ENCODE peak calls at places on chromosomes 13 and 19, in six cellular contexts. One of them, this sample, is unnamed. For H3K36me3, the result is how much of the 10 kb centered on the place peaks cover.

GRCh38 chr19:50380767-50381166 is 3.4 kb upstream of the POLD1 start:
- DNase-seq in adrenal gland: no peak
- DNase-seq in Panc1: no peak
- DNase-seq in CD8-positive, alpha-beta memory T cell: no peak
- DNase-seq in Karpas-422: no peak
- DNase-seq in psoas muscle: no peak
- DNase-seq in this sample: no peak

GRCh38 chr13:76000131-76000530 is 364.0 kb downstream of the LMO7 start:
- DNase-seq in adrenal gland: no peak
- DNase-seq in Panc1: no peak
- DNase-seq in CD8-positive, alpha-beta memory T cell: no peak
- DNase-seq in Karpas-422: no peak
- DNase-seq in psoas muscle: no peak
- DNase-seq in this sample: no peak

GRCh38 chr13:49840266-49840665 is 47.8 kb upstream of the KPNA3 start:
- DNase-seq in adrenal gland: no peak
- DNase-seq in Panc1: no peak
- DNase-seq in CD8-positive, alpha-beta memory T cell: no peak
- DNase-seq in Karpas-422: no peak
- DNase-seq in psoas muscle: no peak
- DNase-seq in this sample: no peak

GRCh38 chr13:19962894-19963293 is 4.4 kb downstream of the ZMYM2 start:
- DNase-seq in adrenal gland: no peak
- DNase-seq in Panc1: no peak
- DNase-seq in CD8-positive, alpha-beta memory T cell: no peak
- DNase-seq in Karpas-422: no peak
- DNase-seq in psoas muscle: no peak
- DNase-seq in this sample: no peak

GRCh38 chr13:86174632-86175031 is 375.4 kb upstream of the SLITRK6 start:
- DNase-seq in adrenal gland: no peak
- DNase-seq in Panc1: no peak
- DNase-seq in CD8-positive, alpha-beta memory T cell: no peak
- DNase-seq in Karpas-422: peak
- DNase-seq in psoas muscle: no peak
- DNase-seq in this sample: no peak

GRCh38 chr13:96816874-96817273 is 177.4 kb downstream of the OXGR1 start:
- DNase-seq in adrenal gland: no peak
- DNase-seq in Panc1: no peak
- DNase-seq in CD8-positive, alpha-beta memory T cell: no peak
- DNase-seq in Karpas-422: no peak
- DNase-seq in psoas muscle: no peak
- DNase-seq in this sample: no peak

GRCh38 chr19:33767898-33768413 is 28.7 kb upstream of the KCTD15 start:
- DNase-seq in adrenal gland: no peak
- DNase-seq in Panc1: no peak
- DNase-seq in CD8-positive, alpha-beta memory T cell: no peak
- DNase-seq in Karpas-422: peak
- DNase-seq in psoas muscle: no peak
- DNase-seq in this sample: no peak

GRCh38 chr13:25584975-25585374 is 213.2 kb downstream of the ATP8A2 start:
- DNase-seq in adrenal gland: no peak
- DNase-seq in Panc1: no peak
- DNase-seq in CD8-positive, alpha-beta memory T cell: no peak
- DNase-seq in Karpas-422: no peak
- DNase-seq in psoas muscle: no peak
- DNase-seq in this sample: no peak

GRCh38 chr13:33364192-33364591 is 78.6 kb upstream of the STARD13 start:
- DNase-seq in adrenal gland: no peak
- DNase-seq in Panc1: no peak
- DNase-seq in CD8-positive, alpha-beta memory T cell: no peak
- DNase-seq in Karpas-422: no peak
- DNase-seq in psoas muscle: no peak
- DNase-seq in this sample: no peak

GRCh38 chr19:1125601-1126533 is 22.1 kb downstream of the GPX4 start:
- DNase-seq in adrenal gland: no peak
- DNase-seq in Panc1: no peak
- DNase-seq in CD8-positive, alpha-beta memory T cell: no peak
- DNase-seq in Karpas-422: no peak
- DNase-seq in psoas muscle: peak
- DNase-seq in this sample: no peak

GRCh38 chr19:49141352-49141751 is 13.8 kb downstream of the HRC start:
- DNase-seq in adrenal gland: no peak
- DNase-seq in Panc1: no peak
- DNase-seq in CD8-positive, alpha-beta memory T cell: no peak
- DNase-seq in Karpas-422: no peak
- DNase-seq in psoas muscle: no peak
- DNase-seq in this sample: no peak

GRCh38 chr13:50219743-50220142 is 204.5 kb downstream of the KCNRG start:
- DNase-seq in adrenal gland: no peak
- DNase-seq in Panc1: no peak
- DNase-seq in CD8-positive, alpha-beta memory T cell: no peak
- DNase-seq in Karpas-422: no peak
- DNase-seq in psoas muscle: no peak
- DNase-seq in this sample: no peak

GRCh38 chr19:47093841-47094240 is 19.7 kb downstream of the ZC3H4 start:
- DNase-seq in adrenal gland: no peak
- DNase-seq in Panc1: no peak
- DNase-seq in CD8-positive, alpha-beta memory T cell: no peak
- DNase-seq in Karpas-422: no peak
- DNase-seq in psoas muscle: no peak
- DNase-seq in this sample: no peak

GRCh38 chr19:53631949-53632407 is at the start of gene DPRX:
- DNase-seq in adrenal gland: no peak
- DNase-seq in Panc1: no peak
- DNase-seq in CD8-positive, alpha-beta memory T cell: no peak
- DNase-seq in Karpas-422: no peak
- DNase-seq in psoas muscle: no peak
- DNase-seq in this sample: no peak

GRCh38 chr19:40525234-40526051 is 51.2 kb upstream of the SHKBP1 start:
- DNase-seq in adrenal gland: no peak
- DNase-seq in Panc1: no peak
- DNase-seq in CD8-positive, alpha-beta memory T cell: no peak
- DNase-seq in Karpas-422: no peak
- DNase-seq in psoas muscle: no peak
- DNase-seq in this sample: no peak

GRCh38 chr19:42683917-42684513 is 56.3 kb downstream of the PSG3 start:
- DNase-seq in adrenal gland: no peak
- DNase-seq in Panc1: peak
- DNase-seq in CD8-positive, alpha-beta memory T cell: no peak
- DNase-seq in Karpas-422: peak
- DNase-seq in psoas muscle: no peak
- DNase-seq in this sample: no peak

GRCh38 chr13:40749327-40749726 is 21.7 kb downstream of the MRPS31 start:
- DNase-seq in adrenal gland: no peak
- DNase-seq in Panc1: no peak
- DNase-seq in CD8-positive, alpha-beta memory T cell: peak
- DNase-seq in Karpas-422: peak
- DNase-seq in psoas muscle: no peak
- DNase-seq in this sample: no peak

GRCh38 chr19:49896863-49897621 is at the start of gene IL4I1:
- DNase-seq in adrenal gland: no peak
- DNase-seq in Panc1: no peak
- DNase-seq in CD8-positive, alpha-beta memory T cell: peak
- DNase-seq in Karpas-422: no peak
- DNase-seq in psoas muscle: no peak
- DNase-seq in this sample: no peak

GRCh38 chr13:110775576-110775975 is 62.1 kb downstream of the ING1 start:
- DNase-seq in adrenal gland: no peak
- DNase-seq in Panc1: no peak
- DNase-seq in CD8-positive, alpha-beta memory T cell: no peak
- DNase-seq in Karpas-422: no peak
- DNase-seq in psoas muscle: no peak
- DNase-seq in this sample: no peak

DNA sequence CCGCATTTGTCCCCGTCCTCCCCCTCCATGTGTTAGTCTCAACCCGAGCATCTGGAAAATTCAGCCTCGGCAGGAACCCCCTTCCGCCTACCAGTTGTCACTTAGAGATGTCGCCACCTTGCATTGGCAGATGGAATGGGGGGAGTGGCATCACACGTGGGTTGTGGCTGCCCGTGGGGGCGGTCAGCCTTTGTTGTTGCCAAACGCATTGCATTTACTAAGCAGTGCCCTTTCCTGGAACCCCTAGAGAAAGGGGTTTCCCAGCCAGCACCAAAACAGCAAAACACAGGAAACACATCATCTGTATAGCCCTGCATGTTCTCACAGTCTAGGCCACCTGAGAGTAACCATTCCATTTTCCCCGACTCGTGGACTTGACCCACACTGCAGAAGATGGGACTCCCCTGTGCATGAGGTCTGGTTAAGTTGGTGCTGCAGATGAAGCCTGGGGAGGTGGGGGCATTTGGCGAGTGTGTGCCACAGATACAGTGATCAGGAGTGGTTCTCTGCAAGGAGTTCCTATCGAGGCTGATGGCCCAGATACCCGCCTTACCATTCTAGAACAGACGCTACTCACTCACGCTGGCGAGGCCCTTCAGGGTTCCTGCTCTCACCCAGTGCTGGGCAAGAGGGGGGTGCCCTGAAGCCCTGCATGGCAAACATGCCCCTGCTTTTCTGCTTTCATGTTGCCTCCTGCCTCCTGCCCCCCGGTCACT is 38.3 kb downstream of the TMED1 start:
- DNase-seq in adrenal gland: no peak
- DNase-seq in Panc1: no peak
- DNase-seq in CD8-positive, alpha-beta memory T cell: peak
- DNase-seq in Karpas-422: no peak
- DNase-seq in psoas muscle: no peak
- DNase-seq in this sample: no peak
- H3K36me3 ChIP-seq in adrenal gland: under half
- H3K36me3 ChIP-seq in Panc1: under half
- H3K36me3 ChIP-seq in CD8-positive, alpha-beta memory T cell: under half
- H3K36me3 ChIP-seq in Karpas-422: under half
- H3K36me3 ChIP-seq in psoas muscle: under half
- H3K36me3 ChIP-seq in this sample: half or more

GRCh38 chr19:4676955-4677731 is 7.0 kb upstream of the MYDGF start:
- DNase-seq in adrenal gland: peak
- DNase-seq in Panc1: no peak
- DNase-seq in CD8-positive, alpha-beta memory T cell: no peak
- DNase-seq in Karpas-422: peak
- DNase-seq in psoas muscle: peak
- DNase-seq in this sample: no peak
- H3K36me3 ChIP-seq in adrenal gland: under half
- H3K36me3 ChIP-seq in Panc1: under half
- H3K36me3 ChIP-seq in CD8-positive, alpha-beta memory T cell: under half
- H3K36me3 ChIP-seq in Karpas-422: under half
- H3K36me3 ChIP-seq in psoas muscle: under half
- H3K36me3 ChIP-seq in this sample: under half

GRCh38 chr19:16025108-16026101 is 50.9 kb upstream of the TPM4 start:
- DNase-seq in adrenal gland: peak
- DNase-seq in Panc1: peak
- DNase-seq in CD8-positive, alpha-beta memory T cell: no peak
- DNase-seq in Karpas-422: peak
- DNase-seq in psoas muscle: no peak
- DNase-seq in this sample: no peak

GRCh38 chr19:16026756-16027155 is 49.5 kb upstream of the TPM4 start:
- DNase-seq in adrenal gland: no peak
- DNase-seq in Panc1: no peak
- DNase-seq in CD8-positive, alpha-beta memory T cell: no peak
- DNase-seq in Karpas-422: no peak
- DNase-seq in psoas muscle: no peak
- DNase-seq in this sample: no peak

GRCh38 chr19:16024266-16025107 is 51.8 kb upstream of the TPM4 start:
- DNase-seq in adrenal gland: no peak
- DNase-seq in Panc1: no peak
- DNase-seq in CD8-positive, alpha-beta memory T cell: no peak
- DNase-seq in Karpas-422: no peak
- DNase-seq in psoas muscle: no peak
- DNase-seq in this sample: peak

GRCh38 chr19:16027528-16027927 is 48.8 kb upstream of the TPM4 start:
- DNase-seq in adrenal gland: no peak
- DNase-seq in Panc1: no peak
- DNase-seq in CD8-positive, alpha-beta memory T cell: no peak
- DNase-seq in Karpas-422: peak
- DNase-seq in psoas muscle: no peak
- DNase-seq in this sample: no peak

DNA sequence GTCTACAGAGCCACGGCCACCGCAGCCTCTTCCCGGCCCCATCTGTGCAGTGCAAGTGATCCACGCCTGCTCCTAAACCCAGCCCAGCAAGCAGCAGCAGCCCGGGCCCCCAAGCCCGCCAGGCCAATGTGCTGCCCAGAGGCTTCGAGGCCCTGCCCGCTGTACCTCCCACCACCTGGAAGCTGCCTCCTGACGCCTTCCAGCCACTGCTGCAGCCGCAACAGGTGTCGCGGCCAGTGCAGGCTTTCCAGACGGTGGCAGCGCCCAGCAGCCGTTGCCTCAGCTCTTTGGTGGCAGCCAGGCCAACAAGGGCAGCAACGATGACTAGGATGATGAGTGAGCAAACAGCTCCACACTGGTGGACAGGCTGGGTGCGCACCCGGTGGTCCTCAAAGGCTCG is 50.2 kb upstream of the TPM4 start:
- DNase-seq in adrenal gland: no peak
- DNase-seq in Panc1: no peak
- DNase-seq in CD8-positive, alpha-beta memory T cell: no peak
- DNase-seq in Karpas-422: no peak
- DNase-seq in psoas muscle: no peak
- DNase-seq in this sample: no peak
- H3K36me3 ChIP-seq in adrenal gland: under half
- H3K36me3 ChIP-seq in Panc1: under half
- H3K36me3 ChIP-seq in CD8-positive, alpha-beta memory T cell: under half
- H3K36me3 ChIP-seq in Karpas-422: under half
- H3K36me3 ChIP-seq in psoas muscle: under half
- H3K36me3 ChIP-seq in this sample: under half

GRCh38 chr19:32651729-32652140 is 23.2 kb downstream of the ANKRD27 start:
- DNase-seq in adrenal gland: peak
- DNase-seq in Panc1: no peak
- DNase-seq in CD8-positive, alpha-beta memory T cell: no peak
- DNase-seq in Karpas-422: no peak
- DNase-seq in psoas muscle: no peak
- DNase-seq in this sample: no peak

GRCh38 chr19:32646556-32646955 is 28.4 kb downstream of the ANKRD27 start:
- DNase-seq in adrenal gland: no peak
- DNase-seq in Panc1: no peak
- DNase-seq in CD8-positive, alpha-beta memory T cell: no peak
- DNase-seq in Karpas-422: no peak
- DNase-seq in psoas muscle: no peak
- DNase-seq in this sample: no peak

GRCh38 chr19:32650671-32651070 is 24.3 kb downstream of the ANKRD27 start:
- DNase-seq in adrenal gland: no peak
- DNase-seq in Panc1: no peak
- DNase-seq in CD8-positive, alpha-beta memory T cell: no peak
- DNase-seq in Karpas-422: no peak
- DNase-seq in psoas muscle: no peak
- DNase-seq in this sample: no peak

GRCh38 chr19:32649751-32650150 is 25.2 kb downstream of the ANKRD27 start:
- DNase-seq in adrenal gland: peak
- DNase-seq in Panc1: no peak
- DNase-seq in CD8-positive, alpha-beta memory T cell: no peak
- DNase-seq in Karpas-422: no peak
- DNase-seq in psoas muscle: peak
- DNase-seq in this sample: no peak

DNA sequence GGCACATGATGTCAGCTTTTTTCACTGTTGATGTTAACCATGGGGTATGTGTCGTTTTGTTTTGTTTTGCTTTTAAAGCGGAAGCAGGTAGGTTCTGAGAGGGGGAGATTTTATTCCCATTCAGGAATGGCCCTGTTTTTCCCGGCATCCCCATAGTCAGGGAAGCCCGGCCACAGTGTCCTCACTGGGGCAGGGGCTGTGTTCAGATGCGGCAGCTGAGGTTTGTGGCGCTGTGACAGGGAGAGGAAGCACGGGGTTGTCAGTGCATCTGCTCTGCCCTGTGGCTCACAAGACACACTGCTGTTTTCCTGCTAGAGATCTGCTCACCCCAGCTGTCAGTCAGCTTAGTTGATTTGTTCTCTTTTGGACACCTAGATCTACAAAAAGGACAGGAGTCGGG is 27.6 kb downstream of the ANKRD27 start:
- DNase-seq in adrenal gland: peak
- DNase-seq in Panc1: no peak
- DNase-seq in CD8-positive, alpha-beta memory T cell: no peak
- DNase-seq in Karpas-422: no peak
- DNase-seq in psoas muscle: no peak
- DNase-seq in this sample: no peak
- H3K36me3 ChIP-seq in adrenal gland: under half
- H3K36me3 ChIP-seq in Panc1: under half
- H3K36me3 ChIP-seq in CD8-positive, alpha-beta memory T cell: under half
- H3K36me3 ChIP-seq in Karpas-422: under half
- H3K36me3 ChIP-seq in psoas muscle: under half
- H3K36me3 ChIP-seq in this sample: half or more